ENCODE peak calls at places on chromosome X, in six cellular contexts. U is GM12878, M is iris pigment epithelial cell, A is GM12865, Q is substantia nigra, L is mesothelial cell of epicardium. G is an unnamed sample.
A peak's percentile ranks its signal among the peaks of the same experiment; 100 is the strongest.

GRCh38 chrX:74422576-74423288 is 1.4 kb downstream of the SLC16A2 start:
- DNase-seq in Q (peak; percentile 31), M (peak; percentile 71), A (peak; percentile 1), L (peak; percentile 65), U (no peak), G (no peak)

GRCh38 chrX:84187501-84188319 is at the start of gene RPS6KA6:
- DNase-seq in A (no peak), U (no peak), L (peak; percentile 57), Q (no peak), M (peak; percentile 20), G (no peak)

GRCh38 chrX:153439977-153440376 is 5.9 kb downstream of the TREX2 start:
- DNase-seq in L (no peak), U (no peak), A (no peak), M (no peak), Q (no peak), G (no peak)

GRCh38 chrX:118420462-118420861 is 74.6 kb downstream of the WDR44 start:
- DNase-seq in A (peak; percentile 23), U (no peak), L (no peak), Q (no peak), M (peak; percentile 80), G (no peak)

GRCh38 chrX:134985479-134985878 is 5.3 kb upstream of the SMIM10 start:
- DNase-seq in U (no peak), M (no peak), A (no peak), L (no peak), Q (no peak), G (no peak)

GRCh38 chrX:128543114-128543513 is 490.9 kb upstream of the ACTRT1 start:
- DNase-seq in L (no peak), Q (no peak), M (no peak), U (no peak), A (no peak), G (no peak)

GRCh38 chrX:119489212-119490074 is 21.2 kb downstream of the SLC25A5 start:
- DNase-seq in M (no peak), A (no peak), L (no peak), Q (no peak), U (no peak), G (no peak)

GRCh38 chrX:42752730-42753129 is 25.2 kb downstream of the PPP1R2C start:
- DNase-seq in M (no peak), A (no peak), U (no peak), L (no peak), Q (no peak), G (no peak)

GRCh38 chrX:1481636-1482529 is 29.2 kb upstream of the ASMTL start:
- DNase-seq in M (peak; percentile 88), Q (no peak), U (peak; percentile 90), A (peak; percentile 92), L (peak; percentile 51), G (no peak)

GRCh38 chrX:111355523-111356122 is 56.4 kb downstream of the DCX start:
- DNase-seq in L (no peak), Q (no peak), U (no peak), M (no peak), A (no peak), G (no peak)

GRCh38 chrX:11558972-11559371 is 106.7 kb downstream of the ARHGAP6 start:
- DNase-seq in A (peak; percentile 49), Q (no peak), L (no peak), M (no peak), U (no peak), G (no peak)

G was measured in NCI-H1930.